ENCODE peak calls at places on chromosome 11, in six cellular contexts. A is tibial artery; H is hepatocyte; G is sigmoid colon; V is CD8-positive, alpha-beta T cell; T is brain microvascular endothelial cell. I is an unnamed sample. For H3K36me3, the result is how much of the 10 kb centered on the place peaks cover.

GRCh38 chr11:1899100-1899499 is 7.4 kb upstream of the PRR33 start:
- DNase-seq in A (no peak), H (no peak), V (no peak), G (no peak), T (no peak), I (no peak)

GRCh38 chr11:124748481-124749338 is 3.3 kb downstream of the VSIG2 start:
- DNase-seq in T (no peak), G (no peak), A (no peak), H (no peak), V (no peak), I (no peak)

GRCh38 chr11:22192642-22193347 is at the start of gene ANO5:
- DNase-seq in T (no peak), G (peak), A (peak), V (no peak), H (peak), I (peak)

GRCh38 chr11:89184021-89184420 is 6.3 kb downstream of the TYR start:
- DNase-seq in V (no peak), T (no peak), G (no peak), A (no peak), H (no peak), I (no peak)

GRCh38 chr11:117230981-117231636 is 764 bp downstream of the PCSK7 start:
- DNase-seq in H (no peak), G (no peak), T (no peak), V (no peak), A (no peak), I (no peak)

GRCh38 chr11:43685483-43685882 is 4.9 kb downstream of the HSD17B12 start:
- DNase-seq in T (no peak), H (no peak), V (no peak), G (no peak), A (no peak), I (no peak)

GRCh38 chr11:78031629-78032028 is 8.6 kb upstream of the KCTD14 start:
- DNase-seq in H (no peak), G (no peak), V (no peak), A (no peak), T (no peak), I (no peak)

GRCh38 chr11:126647735-126648134 is 292.2 kb downstream of the ST3GAL4 start:
- DNase-seq in T (peak), V (no peak), A (no peak), H (peak), G (no peak), I (no peak)

GRCh38 chr11:112834277-112834755 is 126.9 kb upstream of the NCAM1 start:
- DNase-seq in G (peak), T (no peak), A (no peak), V (no peak), H (peak), I (no peak)

GRCh38 chr11:21892696-21893095 is 300.2 kb upstream of the ANO5 start:
- DNase-seq in V (no peak), T (no peak), H (no peak), G (no peak), A (no peak), I (no peak)

GRCh38 chr11:102780491-102780918 is at the start of gene MMP10:
- DNase-seq in V (no peak), G (no peak), H (peak), A (no peak), T (peak), I (no peak)

GRCh38 chr11:119175493-119176077 is 7.1 kb downstream of the NLRX1 start:
- DNase-seq in A (no peak), T (no peak), G (no peak), V (no peak), H (no peak), I (no peak)

GRCh38 chr11:59666969-59667368 is 1.9 kb downstream of the PATL1 start:
- DNase-seq in G (no peak), H (no peak), A (no peak), T (no peak), V (no peak), I (no peak)

GRCh38 chr11:46295312-46295995 is 18.0 kb downstream of the CREB3L1 start:
- DNase-seq in G (peak), T (peak), A (peak), H (peak), V (peak), I (peak)

GRCh38 chr11:89491141-89491690 is at the start of gene NOX4:
- DNase-seq in V (no peak), H (peak), A (peak), G (peak), T (peak), I (peak)

GRCh38 chr11:11822946-11823345 is 18.8 kb upstream of the USP47 start:
- DNase-seq in T (no peak), G (no peak), A (no peak), V (no peak), H (no peak), I (no peak)

GRCh38 chr11:9893474-9893873 is 229.6 kb downstream of the SWAP70 start:
- DNase-seq in G (no peak), V (no peak), A (no peak), H (no peak), T (no peak), I (no peak)

GRCh38 chr11:13118194-13118593 is 109.1 kb downstream of the RASSF10 start:
- DNase-seq in T (peak), A (no peak), G (no peak), V (no peak), H (no peak), I (no peak)

GRCh38 chr11:134224710-134225662 is 515 bp downstream of the VPS26B start:
- DNase-seq in V (peak), T (no peak), A (peak), G (peak), H (peak), I (peak)

GRCh38 chr11:61551630-61552029 is 29.2 kb downstream of the SYT7 start:
- DNase-seq in G (no peak), T (no peak), V (no peak), A (no peak), H (no peak), I (no peak)

GRCh38 chr11:46865340-46865739 is 19.3 kb upstream of the CKAP5 start:
- DNase-seq in A (no peak), G (no peak), H (no peak), T (peak), V (no peak), I (no peak)

GRCh38 chr11:11977206-11977938 is 31.1 kb downstream of the DKK3 start:
- DNase-seq in H (peak), A (peak), V (peak), T (peak), G (peak), I (peak)

GRCh38 chr11:72078477-72078876 is 1.9 kb downstream of the NUMA1 start:
- DNase-seq in V (no peak), A (no peak), G (no peak), H (no peak), T (no peak), I (no peak)

GRCh38 chr11:4672470-4672869 is 25.2 kb downstream of the OR51E2 start:
- DNase-seq in A (no peak), T (no peak), H (no peak), V (no peak), G (no peak), I (no peak)

GRCh38 chr11:33542921-33543320 is 157.7 kb downstream of the C11orf91 start:
- DNase-seq in V (peak), T (peak), G (no peak), H (peak), A (no peak), I (no peak)

GRCh38 chr11:121488145-121488544 is 35.4 kb upstream of the SORL1-AS1 start:
- DNase-seq in A (peak), T (no peak), V (no peak), H (no peak), G (no peak), I (no peak)

GRCh38 chr11:59822989-59823566 is 12.5 kb upstream of the MRPL16 start:
- DNase-seq in H (peak), A (no peak), V (peak), G (no peak), T (peak), I (no peak)

GRCh38 chr11:102196351-102196750 is 86.1 kb downstream of the YAP1 start:
- DNase-seq in G (no peak), V (no peak), H (no peak), T (no peak), A (no peak), I (no peak)

GRCh38 chr11:80937831-80938230 is 1497.0 kb upstream of the TENM4 start:
- DNase-seq in H (no peak), G (no peak), A (no peak), T (peak), V (no peak), I (no peak)

GRCh38 chr11:134882671-134883318 is 470.8 kb upstream of the B3GAT1 start:
- DNase-seq in V (no peak), T (no peak), H (no peak), G (no peak), A (no peak), I (no peak)

GRCh38 chr11:11441091-11441490 is 88.0 kb upstream of the CSNK2A3 start:
- DNase-seq in V (no peak), H (no peak), T (no peak), G (no peak), A (no peak), I (no peak)

GRCh38 chr11:125312812-125313211 is 148.3 kb downstream of the PKNOX2 start:
- DNase-seq in A (no peak), H (no peak), T (no peak), G (no peak), V (no peak), I (no peak)

GRCh38 chr11:94034207-94034606 is 13.1 kb downstream of the HEPHL1 start:
- DNase-seq in V (no peak), A (no peak), H (no peak), T (no peak), G (no peak), I (no peak)

GRCh38 chr11:94031625-94032024 is 10.5 kb downstream of the HEPHL1 start:
- DNase-seq in G (no peak), H (no peak), V (no peak), A (no peak), T (no peak), I (no peak)

GRCh38 chr11:94032066-94032465 is 10.9 kb downstream of the HEPHL1 start:
- DNase-seq in H (no peak), A (no peak), T (no peak), V (no peak), G (no peak), I (no peak)

GRCh38 chr11:94032725-94033124 is 11.6 kb downstream of the HEPHL1 start:
- DNase-seq in H (no peak), G (no peak), V (no peak), T (no peak), A (no peak), I (no peak)

DNA sequence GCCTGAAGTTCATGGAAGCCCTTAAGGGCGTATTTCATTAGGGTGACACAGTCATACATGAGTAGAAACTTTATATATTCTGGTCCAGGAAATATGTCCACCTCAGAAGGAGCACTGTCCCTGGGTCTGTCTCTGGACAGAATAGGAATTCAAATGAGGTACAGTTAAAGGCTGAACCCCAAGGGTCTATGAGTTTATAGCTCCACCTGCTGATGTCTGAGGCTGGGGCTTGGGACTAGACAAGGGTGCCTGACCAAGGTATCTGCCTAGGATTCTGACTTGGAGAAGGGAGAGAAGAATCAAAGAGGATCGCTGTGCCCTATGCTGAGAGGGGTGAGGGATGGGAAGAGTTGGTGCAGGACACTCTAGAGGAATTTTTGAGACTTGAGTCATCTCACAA is 14.9 kb downstream of the HEPHL1 start:
- DNase-seq in V (no peak), H (no peak), T (no peak), G (no peak), A (no peak), I (no peak)
- TF ChIP-seq CTCF in V (no peak), H (no peak), T (no peak), G (no peak), A (no peak), I (no peak)

DNA sequence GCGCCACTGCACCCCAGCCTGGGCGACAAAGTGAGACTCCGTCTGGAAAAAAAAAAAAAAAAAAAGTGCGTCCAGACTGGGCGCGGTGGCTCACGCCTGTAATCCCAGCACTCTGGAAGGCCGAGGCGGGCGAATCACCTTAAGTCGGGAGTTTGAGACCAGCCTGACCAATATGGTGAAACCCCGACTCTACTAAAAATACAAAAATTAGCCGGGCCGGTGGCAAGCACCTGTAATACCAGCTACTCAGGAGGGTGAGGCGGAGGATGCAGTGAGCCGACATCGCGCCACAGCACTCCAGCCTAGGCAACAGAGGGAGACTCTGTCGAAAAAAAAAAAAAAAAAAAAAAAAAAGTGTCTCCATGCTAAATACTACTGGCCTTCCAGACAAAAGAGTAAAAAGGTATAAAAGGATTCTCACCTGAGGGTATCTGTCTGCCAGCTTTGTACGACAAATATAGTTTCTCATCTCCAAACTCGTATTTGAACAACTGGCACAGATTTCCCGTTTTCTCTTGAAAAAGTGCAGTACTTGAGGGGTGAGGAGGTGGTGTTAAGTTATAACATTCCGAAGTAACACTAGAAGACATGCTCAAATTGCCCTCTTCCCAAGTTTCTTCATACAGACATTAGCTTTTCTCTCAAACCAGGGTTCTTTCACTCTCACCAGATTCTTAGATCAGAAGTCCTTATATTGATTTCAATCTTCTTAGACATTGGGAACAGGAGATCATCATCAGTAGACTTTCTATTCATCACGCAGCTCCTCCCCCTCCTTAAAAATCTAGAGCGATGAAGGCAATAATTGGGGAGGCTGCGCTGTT is 1.1 kb downstream of the USP28 start:
- DNase-seq in V (no peak), A (no peak), G (no peak), T (no peak), H (no peak), I (no peak)
- H3K27ac ChIP-seq in V (peak), A (peak), G (peak), T (no peak), H (peak), I (no peak)

GRCh38 chr11:130874955-130875531 is 41.2 kb downstream of the SNX19 start:
- DNase-seq in H (no peak), A (no peak), G (no peak), T (no peak), V (no peak), I (no peak)
- H3K36me3 ChIP-seq in H (under half), A (half or more), G (under half), T (under half), V (under half), I (under half)

DNA sequence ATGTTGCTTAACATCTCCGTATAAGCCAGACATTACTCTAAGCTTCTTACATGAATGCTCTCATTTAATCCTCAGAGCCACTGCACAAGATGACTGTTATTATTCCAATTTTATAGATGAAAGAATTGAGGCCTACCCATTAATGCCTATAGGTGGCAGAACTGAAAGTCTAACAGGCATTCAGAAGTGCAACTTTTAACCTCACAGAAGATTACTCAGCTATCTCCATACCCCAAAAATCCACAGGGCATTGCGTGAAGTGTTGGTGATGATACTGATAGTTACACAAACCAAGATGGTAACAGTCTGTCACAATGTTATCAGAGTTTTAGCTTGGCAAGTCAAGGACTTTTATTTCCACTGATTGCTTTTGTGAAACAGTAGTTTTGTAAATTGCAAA is 130.5 kb downstream of the ARHGAP42 start:
- DNase-seq in V (no peak), T (no peak), A (no peak), H (no peak), G (no peak), I (no peak)
- TF ChIP-seq CTCF in V (no peak), T (peak), A (no peak), H (no peak), G (no peak), I (no peak)

GRCh38 chr11:62654297-62654696 is 1.2 kb upstream of the INTS5 start:
- DNase-seq in T (no peak), H (no peak), A (no peak), V (no peak), G (no peak), I (no peak)
- H3K27ac ChIP-seq in T (no peak), H (no peak), A (no peak), V (no peak), G (no peak), I (no peak)

GRCh38 chr11:68778205-68778604 is 26.9 kb upstream of the TESMIN start:
- DNase-seq in H (no peak), A (no peak), G (no peak), V (no peak), T (no peak), I (no peak)
- H3K36me3 ChIP-seq in H (under half), A (half or more), G (half or more), V (under half), T (under half), I (half or more)